ENCODE peak calls at places on chromosomes 11 and 22, in six cellular contexts. U is transverse colon, R is heart right ventricle, T is fibroblast of lung, N is A549, P is vagina. A is an unnamed sample.

GRCh38 chr11:17386331-17387084 is 2.0 kb downstream of the KCNJ11 start:
- DNase-seq in R (peak; percentile 76), N (peak; percentile 65), P (no peak), T (peak; percentile 26), U (peak; percentile 63), A (peak; percentile 65)

GRCh38 chr22:45006873-45007246 is 2.9 kb downstream of the PHF21B start:
- DNase-seq in T (no peak), U (no peak), N (no peak), P (no peak), R (no peak), A (peak; percentile 73)

GRCh38 chr11:110428956-110429613 is 663 bp upstream of the FDX1 start:
- DNase-seq in U (no peak), R (no peak), P (no peak), N (no peak), T (no peak), A (peak; percentile 41)

GRCh38 chr11:88320149-88320559 is 17.4 kb downstream of the CTSC start:
- DNase-seq in T (peak; percentile 60), N (no peak), U (no peak), R (no peak), P (no peak), A (no peak)

GRCh38 chr11:126628790-126629621 is 273.5 kb downstream of the ST3GAL4 start:
- DNase-seq in N (no peak), U (no peak), P (no peak), T (no peak), R (no peak), A (no peak)

GRCh38 chr11:76175731-76176303 is 30.5 kb downstream of the WNT11 start:
- DNase-seq in R (no peak), T (no peak), U (no peak), N (no peak), P (no peak), A (no peak)

GRCh38 chr11:120354779-120355178 is 18.6 kb downstream of the ARHGEF12 start:
- DNase-seq in R (no peak), P (no peak), U (no peak), T (peak; percentile 78), N (no peak), A (no peak)

GRCh38 chr11:71452354-71453020 is 516 bp upstream of the NADSYN1 start:
- DNase-seq in P (no peak), U (peak; percentile 71), N (no peak), R (peak; percentile 46), T (peak; percentile 65), A (peak; percentile 59)

GRCh38 chr11:123221611-123222010 is 26.6 kb upstream of the CLMP start:
- DNase-seq in T (peak; percentile 52), N (no peak), R (no peak), P (no peak), U (no peak), A (no peak)

GRCh38 chr11:9629064-9629463 is 34.8 kb upstream of the SWAP70 start:
- DNase-seq in R (no peak), N (no peak), U (no peak), T (no peak), P (no peak), A (no peak)

GRCh38 chr22:43566021-43566420 is 154.2 kb downstream of the MPPED1 start:
- DNase-seq in P (no peak), T (no peak), U (no peak), R (no peak), N (no peak), A (no peak)

GRCh38 chr11:113477321-113477720 is 2.1 kb upstream of the DRD2 start:
- DNase-seq in U (no peak), N (no peak), R (no peak), P (peak; percentile 58), T (no peak), A (no peak)

GRCh38 chr22:46185263-46185662 is 34.9 kb downstream of the PPARA start:
- DNase-seq in P (no peak), N (no peak), R (no peak), T (no peak), U (no peak), A (no peak)

GRCh38 chr11:57241311-57241972 is 4.4 kb upstream of the APLNR start:
- DNase-seq in U (no peak), N (no peak), R (no peak), P (no peak), T (no peak), A (no peak)

GRCh38 chr11:121429556-121429955 is 22.6 kb upstream of the SORL1 start:
- DNase-seq in R (no peak), P (no peak), T (no peak), U (no peak), N (no peak), A (no peak)

GRCh38 chr11:87859583-87859982 is 315.7 kb downstream of the RAB38 start:
- DNase-seq in P (no peak), T (no peak), N (no peak), U (no peak), R (no peak), A (peak; percentile 16)

GRCh38 chr11:57082125-57082524 is 93.4 kb downstream of the OR5AK2 start:
- DNase-seq in U (no peak), T (no peak), N (no peak), R (no peak), P (no peak), A (no peak)

GRCh38 chr11:119991669-119992068 is 146.2 kb downstream of the TRIM29 start:
- DNase-seq in P (no peak), T (no peak), R (no peak), U (no peak), N (no peak), A (no peak)

GRCh38 chr11:13745165-13745564 is 76.7 kb downstream of the FAR1 start:
- DNase-seq in R (no peak), N (no peak), T (no peak), U (no peak), P (no peak), A (no peak)

GRCh38 chr11:14873632-14874031 is 18.4 kb downstream of the CYP2R1 start:
- DNase-seq in N (no peak), R (no peak), P (no peak), U (no peak), T (no peak), A (no peak)

GRCh38 chr11:72308226-72309073 is 64.5 kb upstream of the PHOX2A start:
- DNase-seq in R (no peak), N (no peak), U (no peak), T (peak; percentile 88), P (no peak), A (no peak)

GRCh38 chr11:62925745-62926668 is 4.8 kb upstream of the CHRM1 start:
- DNase-seq in P (no peak), N (no peak), R (no peak), T (no peak), U (no peak), A (no peak)

GRCh38 chr11:67613960-67614715 is 7.4 kb downstream of the NDUFV1 start:
- DNase-seq in P (peak; percentile 94), T (peak; percentile 26), R (no peak), N (no peak), U (peak; percentile 77), A (no peak)

GRCh38 chr11:124801014-124801413 is 808 bp upstream of the MSANTD2 start:
- DNase-seq in U (no peak), N (no peak), T (peak; percentile 66), R (no peak), P (no peak), A (no peak)

GRCh38 chr11:117781650-117782049 is 15.4 kb downstream of the DSCAML1 start:
- DNase-seq in T (no peak), N (no peak), R (no peak), U (no peak), P (no peak), A (no peak)

GRCh38 chr11:69439127-69439526 is 42.3 kb upstream of the LINC01488 start:
- DNase-seq in N (no peak), U (no peak), T (no peak), R (no peak), P (no peak), A (no peak)

GRCh38 chr11:119493712-119494111 is 70.7 kb upstream of the THY1 start:
- DNase-seq in R (no peak), N (no peak), P (no peak), T (peak; percentile 26), U (peak; percentile 17), A (no peak)

GRCh38 chr11:11441091-11441490 is 88.0 kb upstream of the CSNK2A3 start:
- DNase-seq in T (no peak), P (no peak), N (no peak), U (no peak), R (no peak), A (no peak)
- H3K4me1 ChIP-seq in T (no peaks in the 10 kb centered on the region), P (peaks cover 10% of the 10 kb centered on the region), N (peaks cover 24% of the 10 kb centered on the region), U (no peaks in the 10 kb centered on the region), R (peaks cover 26% of the 10 kb centered on the region), A (peaks cover 53% of the 10 kb centered on the region)

GRCh38 chr11:81802591-81802990 is 931.1 kb downstream of the FAM181B start:
- DNase-seq in T (no peak), U (no peak), R (no peak), P (no peak), N (no peak), A (no peak)

DNA sequence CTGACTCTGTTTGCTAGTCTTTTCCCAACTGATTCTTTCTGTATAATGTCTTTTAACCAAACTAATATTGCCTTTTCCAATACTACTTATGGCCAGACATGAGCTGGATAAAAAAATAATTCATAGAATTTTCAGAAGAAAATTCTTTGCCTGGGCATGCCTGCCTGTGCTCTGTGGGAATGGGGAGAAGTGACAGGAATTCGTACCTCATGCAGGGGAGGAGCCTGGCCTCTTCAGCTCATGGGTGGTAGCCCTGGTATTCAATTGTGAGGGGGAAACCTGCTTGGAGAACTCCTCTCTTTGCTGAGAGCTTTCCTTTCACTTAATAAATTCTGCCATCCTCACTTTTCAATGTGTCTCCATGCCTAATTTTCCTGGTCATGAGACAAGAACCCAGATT is 928.8 kb downstream of the FAM181B start:
- DNase-seq in U (no peak), R (no peak), N (no peak), T (no peak), P (no peak), A (no peak)
- TF ChIP-seq CTCF in U (no peak), R (no peak), N (no peak), T (no peak), P (no peak), A (no peak)

DNA sequence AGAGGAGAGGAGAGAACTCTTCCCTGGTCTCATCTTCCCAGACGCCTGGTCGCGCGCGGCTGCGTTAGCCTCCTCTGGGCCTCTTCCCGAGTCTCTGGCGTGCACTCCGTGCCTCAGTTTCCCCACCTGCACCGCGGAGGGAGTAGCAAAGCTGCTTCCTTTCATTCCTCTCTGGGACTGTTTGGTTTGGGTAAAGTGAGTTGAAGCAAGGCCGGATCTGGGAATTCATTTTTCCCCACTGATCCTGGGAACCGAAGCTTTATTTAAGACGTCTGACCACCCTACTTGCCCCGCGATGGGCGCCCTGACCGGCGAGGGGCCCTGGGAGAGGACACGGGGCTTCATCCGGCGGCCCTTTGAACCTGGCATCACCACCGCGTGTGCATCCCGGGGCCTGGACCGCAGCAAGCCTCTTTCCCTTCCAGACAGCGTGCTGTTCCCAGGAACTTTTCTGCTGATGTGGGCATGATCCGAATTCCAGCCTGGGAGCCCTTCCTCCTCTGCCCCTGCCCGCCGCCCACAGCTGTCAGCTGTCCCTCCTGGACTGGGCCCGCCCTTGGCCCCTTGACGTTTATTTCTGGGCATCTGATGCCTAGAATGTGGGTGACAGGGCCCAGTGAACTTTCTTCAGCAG is 758 bp downstream of the LDLRAD3 start:
- DNase-seq in R (no peak), T (peak; percentile 54), U (no peak), N (no peak), P (no peak), A (no peak)
- H3K27ac ChIP-seq in R (no peak overlapping the region), T (peak overlapping the region; percentile 18), U (peak overlapping the region; percentile 1), N (peak overlapping the region; percentile 98), P (peak overlapping the region; percentile 51), A (peak overlapping the region; percentile 90)

DNA sequence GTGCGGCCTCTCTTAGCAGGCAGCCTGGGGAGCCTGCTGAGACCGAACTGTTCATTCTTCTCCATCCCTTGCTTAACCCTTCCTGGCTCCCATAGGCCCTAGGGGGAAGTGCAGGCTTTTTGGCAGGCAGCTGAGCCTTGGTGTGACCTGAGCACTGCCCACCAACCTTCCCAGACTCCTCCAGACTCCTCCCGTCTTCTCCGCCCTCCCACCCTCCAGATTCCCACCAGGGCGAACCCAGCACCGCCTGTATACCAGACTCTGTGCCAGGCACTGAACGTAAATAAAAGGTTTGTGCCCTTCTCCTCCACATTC is 7.9 kb downstream of the RELT start:
- DNase-seq in U (no peak), P (no peak), T (no peak), R (no peak), N (no peak), A (no peak)
- H3K4me1 ChIP-seq in U (peaks cover 7% of the 10 kb centered on the region), P (peaks cover 67% of the 10 kb centered on the region), T (no peaks in the 10 kb centered on the region), R (peaks cover 50% of the 10 kb centered on the region), N (peaks cover 69% of the 10 kb centered on the region), A (peaks cover 14% of the 10 kb centered on the region)